ENCODE peak calls at places on chromosomes 11 and 22, in ten cellular contexts. W is lung; I is coronary artery; S is activated CD8-positive, alpha-beta T cell treated with anti-CD3 and anti-CD28 coated beads, Interleukin-2, amount 10 ng/mL, durations not matched to agents 7 days and 5 days; H is neural crest cell; T is GM23338; J is fibroblast of villous mesenchyme; Y is left ventricle myocardium superior; C is HEK293T; G is GM03348. M is an unnamed sample.

GRCh38 chr11:26297179-26297970 is 34.6 kb upstream of the ANO3 start:
- DNase-seq in W (no peak), I (no peak), S (no peak), H (peak), T (peak), J (peak), Y (no peak), C (peak), G (peak), M (no peak)

GRCh38 chr22:50186789-50187523 is 1.2 kb downstream of the TRABD start:
- DNase-seq in W (no peak), I (no peak), S (peak), H (no peak), T (peak), J (peak), Y (peak), C (no peak), G (peak), M (no peak)

GRCh38 chr11:8086571-8086970 is 5.6 kb downstream of the TUB start:
- DNase-seq in W (no peak), I (no peak), S (no peak), H (no peak), T (no peak), J (no peak), Y (no peak), C (no peak), G (no peak), M (no peak)

GRCh38 chr11:86955674-86956522 is 703 bp upstream of the FZD4 start:
- DNase-seq in W (peak), I (peak), S (peak), H (peak), T (peak), J (peak), Y (peak), C (peak), G (peak), M (peak)

GRCh38 chr11:6925636-6926207 is 504 bp upstream of the ZNF215 start:
- DNase-seq in W (no peak), I (no peak), S (no peak), H (peak), T (peak), J (peak), Y (no peak), C (no peak), G (peak), M (no peak)

GRCh38 chr11:110984147-110984546 is 261.4 kb upstream of the POU2AF2 start:
- DNase-seq in W (no peak), I (no peak), S (no peak), H (no peak), T (no peak), J (peak), Y (no peak), C (no peak), G (peak), M (no peak)

GRCh38 chr11:121652982-121653381 is 200.2 kb upstream of the SORL1-AS1 start:
- DNase-seq in W (no peak), I (no peak), S (no peak), H (peak), T (peak), J (no peak), Y (no peak), C (peak), G (peak), M (no peak)

GRCh38 chr11:124869856-124870387 is 4.7 kb downstream of the ROBO3 start:
- DNase-seq in W (no peak), I (peak), S (no peak), H (no peak), T (no peak), J (no peak), Y (no peak), C (no peak), G (no peak), M (no peak)

GRCh38 chr11:46718155-46719019 is 626 bp upstream of the F2 start:
- DNase-seq in W (no peak), I (no peak), S (no peak), H (no peak), T (peak), J (peak), Y (no peak), C (no peak), G (no peak), M (no peak)

GRCh38 chr11:1978865-1979473 is 18.7 kb downstream of the H19 start:
- DNase-seq in W (no peak), I (no peak), S (no peak), H (no peak), T (no peak), J (no peak), Y (peak), C (no peak), G (no peak), M (no peak)

GRCh38 chr22:42688241-42688913 is 32.3 kb downstream of the A4GALT start:
- DNase-seq in W (peak), I (peak), S (no peak), H (peak), T (peak), J (peak), Y (peak), C (peak), G (peak), M (peak)

GRCh38 chr11:69647761-69648497 is 7.0 kb downstream of the CCND1 start:
- DNase-seq in W (no peak), I (no peak), S (no peak), H (no peak), T (no peak), J (no peak), Y (no peak), C (no peak), G (no peak), M (no peak)

GRCh38 chr11:103338621-103339484 is 229.6 kb downstream of the DYNC2H1 start:
- DNase-seq in W (no peak), I (no peak), S (no peak), H (no peak), T (peak), J (peak), Y (no peak), C (no peak), G (peak), M (peak)

GRCh38 chr22:46195487-46196165 is 45.3 kb downstream of the PPARA start:
- DNase-seq in W (no peak), I (no peak), S (no peak), H (no peak), T (no peak), J (peak), Y (no peak), C (no peak), G (no peak), M (no peak)

GRCh38 chr22:49327411-49327810 is 500.3 kb downstream of the BRD1 start:
- DNase-seq in W (no peak), I (peak), S (no peak), H (no peak), T (no peak), J (no peak), Y (no peak), C (no peak), G (peak), M (no peak)

GRCh38 chr11:70024773-70025045 is 53.4 kb upstream of the ANO1 start:
- DNase-seq in W (no peak), I (peak), S (no peak), H (no peak), T (no peak), J (no peak), Y (no peak), C (no peak), G (no peak), M (no peak)

GRCh38 chr22:50613291-50613981 is 12.8 kb downstream of the MAPK8IP2 start:
- DNase-seq in W (peak), I (no peak), S (no peak), H (no peak), T (peak), J (no peak), Y (peak), C (no peak), G (no peak), M (no peak)

GRCh38 chr22:36350751-36351594 is 36.8 kb downstream of the MYH9 start:
- DNase-seq in W (no peak), I (peak), S (no peak), H (no peak), T (no peak), J (no peak), Y (no peak), C (no peak), G (no peak), M (no peak)

GRCh38 chr11:61785837-61786402 is 6.5 kb downstream of the TMEM258 start:
- DNase-seq in W (no peak), I (no peak), S (no peak), H (no peak), T (no peak), J (no peak), Y (no peak), C (no peak), G (no peak), M (peak)

GRCh38 chr11:79461144-79461543 is 20.3 kb upstream of the TENM4 start:
- DNase-seq in W (no peak), I (no peak), S (no peak), H (no peak), T (peak), J (peak), Y (no peak), C (peak), G (peak), M (peak)

GRCh38 chr11:10304495-10305261 is at the start of gene ADM:
- DNase-seq in W (peak), I (peak), S (no peak), H (peak), T (peak), J (peak), Y (peak), C (peak), G (peak), M (peak)

GRCh38 chr11:107659310-107659709 is 52.5 kb downstream of the SLN start:
- DNase-seq in W (no peak), I (no peak), S (no peak), H (no peak), T (peak), J (no peak), Y (no peak), C (no peak), G (no peak), M (no peak)

GRCh38 chr11:114764563-114764962 is 86.2 kb downstream of the NXPE2 start:
- DNase-seq in W (no peak), I (no peak), S (no peak), H (no peak), T (no peak), J (no peak), Y (no peak), C (no peak), G (no peak), M (no peak)

GRCh38 chr11:103279821-103280220 is 170.6 kb downstream of the DYNC2H1 start:
- DNase-seq in W (no peak), I (no peak), S (no peak), H (no peak), T (no peak), J (peak), Y (no peak), C (no peak), G (no peak), M (no peak)

GRCh38 chr22:29263791-29264216 is 4.0 kb downstream of the RHBDD3 start:
- DNase-seq in W (no peak), I (no peak), S (no peak), H (no peak), T (no peak), J (no peak), Y (no peak), C (no peak), G (no peak), M (no peak)

GRCh38 chr22:19122752-19123492 is 710 bp upstream of the DGCR2 start:
- DNase-seq in W (no peak), I (no peak), S (no peak), H (no peak), T (peak), J (peak), Y (no peak), C (peak), G (peak), M (no peak)

GRCh38 chr11:59520741-59521140 is 9.4 kb downstream of the OR4D9 start:
- DNase-seq in W (no peak), I (no peak), S (no peak), H (no peak), T (no peak), J (no peak), Y (no peak), C (no peak), G (no peak), M (no peak)

GRCh38 chr11:20353829-20354434 is 9.6 kb upstream of the HTATIP2 start:
- DNase-seq in W (no peak), I (no peak), S (peak), H (peak), T (peak), J (peak), Y (no peak), C (peak), G (peak), M (peak)

GRCh38 chr11:125236072-125236825 is 71.7 kb downstream of the PKNOX2 start:
- DNase-seq in W (no peak), I (no peak), S (no peak), H (no peak), T (peak), J (no peak), Y (no peak), C (no peak), G (no peak), M (no peak)

GRCh38 chr11:80727315-80727714 is 1286.5 kb upstream of the TENM4 start:
- DNase-seq in W (no peak), I (no peak), S (no peak), H (no peak), T (peak), J (peak), Y (no peak), C (peak), G (peak), M (peak)

GRCh38 chr11:118673361-118674093 is 5.9 kb downstream of the TREH start:
- DNase-seq in W (no peak), I (peak), S (no peak), H (no peak), T (no peak), J (no peak), Y (peak), C (no peak), G (no peak), M (no peak)

GRCh38 chr11:35387341-35387982 is 31.9 kb downstream of the SLC1A2 start:
- DNase-seq in W (no peak), I (no peak), S (no peak), H (no peak), T (no peak), J (no peak), Y (no peak), C (no peak), G (no peak), M (no peak)

GRCh38 chr11:33690290-33691050 is 10.2 kb downstream of the C11orf91 start:
- DNase-seq in W (no peak), I (peak), S (no peak), H (no peak), T (no peak), J (peak), Y (peak), C (no peak), G (peak), M (no peak)

GRCh38 chr11:95516786-95517185 is 272.8 kb downstream of the FAM76B start:
- DNase-seq in W (no peak), I (no peak), S (no peak), H (no peak), T (no peak), J (peak), Y (no peak), C (no peak), G (peak), M (no peak)

GRCh38 chr11:111788051-111788450 is 21.9 kb upstream of the PPP2R1B start:
- DNase-seq in W (no peak), I (no peak), S (no peak), H (no peak), T (no peak), J (no peak), Y (peak), C (no peak), G (no peak), M (no peak)